ENCODE peak calls at places on chromosomes 11 and 22, in six cellular contexts. B is BE2C, U is foreskin fibroblast, S is heart left ventricle, Y is cardiac muscle cell, X is astrocyte of the spinal cord. W is an unnamed sample.
A peak's percentile ranks its signal among the peaks of the same experiment; 100 is the strongest.

GRCh38 chr11:77779935-77780334 is 40.6 kb downstream of the RSF1 start:
- DNase-seq in X (peak; percentile 42), Y (peak; percentile 40), B (no peak), S (no peak), U (peak; percentile 45), W (peak; percentile 31)

GRCh38 chr11:2519517-2519878 is 74.7 kb downstream of the KCNQ1 start:
- DNase-seq in B (no peak), S (no peak), Y (no peak), U (no peak), X (no peak), W (no peak)

GRCh38 chr22:47333625-47334024 is 571.2 kb downstream of the TBC1D22A start:
- DNase-seq in U (peak; percentile 83), X (peak; percentile 58), Y (no peak), S (no peak), B (no peak), W (peak; percentile 42)

GRCh38 chr11:41306435-41306834 is 153.0 kb downstream of the LRRC4C start:
- DNase-seq in Y (no peak), X (peak; percentile 40), S (no peak), U (no peak), B (no peak), W (no peak)

GRCh38 chr22:38298312-38299000 is 18.8 kb downstream of the CSNK1E start:
- DNase-seq in B (peak; percentile 51), Y (no peak), X (peak; percentile 99), S (no peak), U (peak; percentile 57), W (peak; percentile 79)

GRCh38 chr22:23315341-23315917 is 135.1 kb downstream of the BCR start:
- DNase-seq in Y (peak; percentile 69), B (peak; percentile 80), X (peak; percentile 76), S (peak; percentile 82), U (peak; percentile 73), W (peak; percentile 66)

GRCh38 chr11:94666792-94667721 is 99.9 kb downstream of the PIWIL4 start:
- DNase-seq in S (no peak), X (no peak), U (no peak), B (no peak), Y (no peak), W (no peak)

GRCh38 chr11:17498058-17498457 is 21.4 kb upstream of the ABCC8 start:
- DNase-seq in B (no peak), S (no peak), Y (no peak), U (no peak), X (no peak), W (no peak)

GRCh38 chr11:16610738-16611388 is 127.6 kb upstream of the C11orf58 start:
- DNase-seq in Y (peak; percentile 19), S (no peak), B (no peak), U (no peak), X (no peak), W (no peak)

GRCh38 chr22:23781533-23781932 is 5.2 kb upstream of the SMARCB1 start:
- DNase-seq in Y (no peak), X (peak; percentile 32), U (peak; percentile 96), S (no peak), B (no peak), W (peak; percentile 54)

GRCh38 chr11:66473167-66473566 is 6.5 kb downstream of the PELI3 start:
- DNase-seq in S (no peak), B (no peak), X (no peak), Y (no peak), U (no peak), W (no peak)

GRCh38 chr22:19232620-19233019 is 54.1 kb upstream of the SLC25A1 start:
- DNase-seq in Y (no peak), S (no peak), U (no peak), X (no peak), B (no peak), W (no peak)

GRCh38 chr11:697028-697491 is 1.4 kb downstream of the TMEM80 start:
- DNase-seq in U (peak; percentile 88), S (peak; percentile 33), Y (no peak), B (no peak), X (peak; percentile 87), W (peak; percentile 85)

GRCh38 chr11:36234825-36235224 is 54.4 kb downstream of the COMMD9 start:
- DNase-seq in S (no peak), B (no peak), Y (no peak), U (no peak), X (no peak), W (no peak)

GRCh38 chr11:45150943-45151342 is 4.5 kb downstream of the PRDM11 start:
- DNase-seq in Y (no peak), U (no peak), S (peak; percentile 15), X (no peak), B (no peak), W (no peak)
- TF ChIP-seq CTCF in Y (no peak), U (no peak), S (no peak), X (no peak), B (no peak), W (no peak)

DNA sequence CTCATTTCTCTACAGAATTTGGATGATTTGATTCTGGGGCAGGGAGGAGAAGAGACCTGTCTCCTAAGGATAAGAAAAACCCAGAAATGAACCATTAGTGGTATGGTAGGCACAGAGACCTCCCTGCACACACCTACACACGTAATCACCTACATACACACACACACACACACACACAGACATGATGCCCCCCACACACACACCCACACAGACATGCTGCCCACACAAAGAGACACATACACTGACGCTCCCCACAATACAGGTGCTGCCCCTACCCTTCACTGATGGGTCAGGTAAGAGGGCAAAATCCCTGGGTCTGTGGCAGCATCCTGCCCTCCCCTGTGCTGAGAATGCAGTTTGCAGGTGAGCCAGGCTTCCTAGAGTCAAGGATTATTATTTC is 1.1 kb upstream of the SYT7 start:
- DNase-seq in Y (no peak), U (no peak), B (no peak), X (no peak), S (no peak), W (no peak)
- H3K4me3 ChIP-seq in Y (no peak overlapping the region), U (no peak overlapping the region), B (no peak overlapping the region), X (no peak overlapping the region), S (no peak overlapping the region), W (no peak overlapping the region)

DNA sequence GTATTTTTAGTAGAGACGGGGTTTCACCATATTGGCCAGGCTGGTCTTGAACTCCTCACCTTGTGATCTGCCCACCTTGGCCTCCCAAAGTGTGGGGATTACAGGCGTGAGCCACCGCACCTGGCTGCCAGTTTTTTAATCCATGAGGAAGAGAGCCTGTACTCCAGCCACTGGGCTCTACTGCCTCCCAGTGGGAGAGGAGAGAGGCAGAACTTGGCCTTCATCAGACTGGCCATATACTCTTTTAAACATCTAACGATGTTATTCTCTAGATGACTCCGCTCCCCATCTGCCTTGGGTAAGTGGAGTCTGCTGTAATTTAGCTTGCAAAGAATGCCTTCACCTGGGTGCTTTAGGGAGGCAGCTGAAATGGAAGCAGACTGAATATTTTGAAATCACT is 34.6 kb downstream of the SLC6A5 start:
- DNase-seq in X (no peak), S (no peak), U (no peak), Y (no peak), B (no peak), W (no peak)
- TF ChIP-seq CTCF in X (no peak), S (no peak), U (no peak), Y (peak; percentile 60), B (peak; percentile 50), W (no peak)

DNA sequence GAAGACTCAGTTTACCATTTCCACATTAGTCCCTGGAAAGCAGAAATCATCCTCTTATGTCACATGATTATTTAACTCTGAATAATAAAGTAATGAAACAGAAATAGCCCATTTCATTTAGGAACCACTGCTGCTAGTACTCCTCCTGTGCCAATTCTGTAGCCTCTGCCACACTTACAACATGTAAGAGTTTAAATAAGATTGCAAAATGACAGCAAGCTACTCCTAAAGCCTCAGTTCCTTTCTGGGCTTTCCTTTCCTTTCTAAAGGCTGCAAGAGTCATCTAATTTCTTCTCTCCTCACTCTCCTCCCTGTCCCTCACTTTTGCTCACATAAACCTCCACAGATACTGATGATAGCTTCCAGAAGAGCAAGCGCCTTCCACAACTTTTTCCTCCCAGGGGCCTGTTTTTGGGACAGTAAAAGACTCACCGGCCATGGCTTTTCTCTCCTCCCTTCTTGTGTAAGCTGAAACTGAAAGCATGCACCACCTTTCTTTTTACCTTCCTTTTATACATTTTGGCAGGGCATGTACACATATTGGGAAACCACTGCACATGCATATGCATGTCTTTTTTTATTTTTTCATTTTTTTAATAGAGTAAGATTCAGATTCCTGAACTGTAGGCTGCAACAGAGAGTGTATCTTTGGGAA is 38.5 kb downstream of the CARD18 start:
- DNase-seq in Y (no peak), U (no peak), X (no peak), B (no peak), S (no peak), W (no peak)
- H3K4me3 ChIP-seq in Y (no peak overlapping the region), U (no peak overlapping the region), X (no peak overlapping the region), B (no peak overlapping the region), S (no peak overlapping the region), W (no peak overlapping the region)

DNA sequence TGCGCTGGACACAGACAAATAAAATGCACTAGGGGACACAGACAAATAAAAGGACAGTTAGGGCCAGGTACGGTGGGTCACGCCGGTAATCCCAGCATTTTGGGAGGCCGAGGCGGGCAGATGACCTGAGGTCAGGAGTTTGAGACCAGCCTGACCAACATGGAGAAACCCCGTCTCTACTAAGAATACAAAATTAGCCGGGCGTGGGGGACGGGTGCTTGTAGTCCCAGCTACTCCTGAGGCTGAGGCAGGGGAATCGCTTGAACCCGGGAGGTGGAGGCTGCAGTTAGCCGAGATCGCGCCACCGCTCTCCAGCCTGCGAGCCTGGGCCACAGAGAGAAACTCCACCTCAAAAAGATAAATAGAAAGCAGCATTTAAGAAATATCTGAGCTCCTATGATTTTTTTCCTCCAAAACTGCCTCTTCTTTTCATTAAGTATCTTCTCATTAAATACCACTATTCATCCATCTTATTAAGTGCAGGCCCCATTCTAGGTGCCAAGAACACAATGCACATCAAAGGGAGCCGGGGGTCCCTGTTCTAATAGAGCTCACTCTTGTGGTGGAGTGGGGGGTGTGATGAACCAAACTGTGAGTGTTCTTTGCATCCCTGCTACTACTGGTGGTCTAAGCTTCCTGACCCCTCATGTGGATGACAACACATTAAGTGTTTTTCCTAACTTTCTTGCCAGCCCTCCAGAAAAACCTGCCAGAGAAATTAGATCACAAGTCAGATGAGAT is 766 bp upstream of the ZNHIT2 start:
- DNase-seq in S (no peak), B (no peak), Y (no peak), X (no peak), U (no peak), W (no peak)
- TF ChIP-seq CTCF in S (no peak), B (no peak), Y (no peak), X (no peak), U (no peak), W (no peak)

DNA sequence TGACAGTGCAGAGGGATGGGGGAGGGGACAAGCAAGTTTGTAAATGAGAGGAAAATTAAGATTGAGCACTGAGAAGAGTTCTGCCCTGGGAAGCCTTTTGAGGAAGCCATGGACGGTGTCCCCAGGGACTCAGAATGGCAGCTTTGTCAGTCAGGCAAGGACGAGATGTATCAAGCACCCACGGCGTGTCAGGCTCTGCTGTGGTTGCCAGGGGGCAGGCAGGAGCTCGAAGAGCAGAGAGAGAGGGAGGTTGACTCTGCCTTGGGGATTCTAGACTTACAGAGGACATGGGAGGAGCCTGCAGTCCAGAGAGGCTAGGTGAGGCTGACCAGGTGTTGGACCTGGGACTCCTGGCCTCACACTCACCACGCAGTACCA is 29.1 kb upstream of the SYT7 start:
- DNase-seq in X (no peak), S (no peak), B (peak; percentile 53), Y (peak; percentile 47), U (peak; percentile 44), W (no peak)
- H3K4me3 ChIP-seq in X (no peak overlapping the region), S (no peak overlapping the region), B (no peak overlapping the region), Y (no peak overlapping the region), U (no peak overlapping the region), W (no peak overlapping the region)

DNA sequence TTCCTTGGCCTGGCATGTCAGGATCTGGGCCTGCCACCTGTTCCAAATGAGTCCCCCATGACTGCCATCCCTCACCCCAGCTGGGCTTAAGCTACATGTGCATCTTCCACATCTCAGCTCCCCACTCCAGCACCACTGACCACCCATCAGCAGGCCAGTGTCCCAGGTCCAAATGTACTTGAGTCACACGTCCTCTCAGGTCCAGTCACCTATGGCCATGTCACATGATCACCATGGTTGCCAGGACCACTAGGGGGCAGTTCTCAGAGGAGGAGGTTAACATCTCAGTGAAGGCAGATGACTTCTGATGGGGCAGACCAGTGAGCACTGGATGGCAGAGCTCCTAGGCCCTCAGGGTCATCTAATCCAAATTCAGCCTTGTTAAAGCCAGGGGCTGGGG is 41.9 kb upstream of the WNT11 start:
- DNase-seq in U (no peak), B (no peak), X (no peak), Y (no peak), S (peak; percentile 50), W (no peak)
- TF ChIP-seq CTCF in U (peak; percentile 21), B (peak; percentile 54), X (peak; percentile 10), Y (peak; percentile 34), S (no peak), W (peak; percentile 28)